ENCODE peak calls at places on chromosomes 1 and 21, in four cellular contexts. One of them, this sample, is unnamed.
A peak's percentile ranks its signal among the peaks of the same experiment; 100 is the strongest.

GRCh38 chr1:63523738-63524137 is 413 bp downstream of the EFCAB7 start:
- DNase-seq in T-helper 2 cell: no peak
- DNase-seq in stromal cell of bone marrow: no peak
- DNase-seq in Peyer's patch: no peak
- DNase-seq in this sample: no peak

GRCh38 chr1:105678334-105678733 is 1378.1 kb upstream of the PRMT6 start:
- DNase-seq in T-helper 2 cell: no peak
- DNase-seq in stromal cell of bone marrow: no peak
- DNase-seq in Peyer's patch: no peak
- DNase-seq in this sample: no peak

GRCh38 chr1:19454265-19455198 is 30.8 kb downstream of the CAPZB start:
- DNase-seq in T-helper 2 cell: no peak
- DNase-seq in stromal cell of bone marrow: no peak
- DNase-seq in Peyer's patch: no peak
- DNase-seq in this sample: no peak

GRCh38 chr21:38306407-38306806 is 49.6 kb downstream of the KCNJ15 start:
- DNase-seq in T-helper 2 cell: no peak
- DNase-seq in stromal cell of bone marrow: peak; percentile 90
- DNase-seq in Peyer's patch: no peak
- DNase-seq in this sample: no peak

GRCh38 chr1:93963585-93963984 is 54.4 kb upstream of the GCLM start:
- DNase-seq in T-helper 2 cell: no peak
- DNase-seq in stromal cell of bone marrow: peak; percentile 28
- DNase-seq in Peyer's patch: no peak
- DNase-seq in this sample: no peak

GRCh38 chr1:206430031-206430983 is 40.0 kb upstream of the IKBKE start:
- DNase-seq in T-helper 2 cell: no peak
- DNase-seq in stromal cell of bone marrow: peak; percentile 66
- DNase-seq in Peyer's patch: no peak
- DNase-seq in this sample: peak; percentile 33

GRCh38 chr1:27257155-27257554 is 22.7 kb downstream of the WDTC1 start:
- DNase-seq in T-helper 2 cell: no peak
- DNase-seq in stromal cell of bone marrow: no peak
- DNase-seq in Peyer's patch: no peak
- DNase-seq in this sample: no peak

GRCh38 chr1:26959722-26960624 is at the start of gene KDF1:
- DNase-seq in T-helper 2 cell: peak; percentile 32
- DNase-seq in stromal cell of bone marrow: no peak
- DNase-seq in Peyer's patch: peak; percentile 59
- DNase-seq in this sample: no peak

GRCh38 chr1:111490220-111490619 is 13.2 kb downstream of the ADORA3 start:
- DNase-seq in T-helper 2 cell: no peak
- DNase-seq in stromal cell of bone marrow: no peak
- DNase-seq in Peyer's patch: no peak
- DNase-seq in this sample: no peak

GRCh38 chr1:201266774-201267173 is 16.5 kb upstream of the PKP1 start:
- DNase-seq in T-helper 2 cell: no peak
- DNase-seq in stromal cell of bone marrow: peak; percentile 75
- DNase-seq in Peyer's patch: no peak
- DNase-seq in this sample: no peak

GRCh38 chr1:209202826-209203439 is 380.6 kb upstream of the CAMK1G start:
- DNase-seq in T-helper 2 cell: no peak
- DNase-seq in stromal cell of bone marrow: peak; percentile 36
- DNase-seq in Peyer's patch: no peak
- DNase-seq in this sample: peak; percentile 25

GRCh38 chr1:223872308-223872878 is 26.6 kb upstream of the TP53BP2 start:
- DNase-seq in T-helper 2 cell: no peak
- DNase-seq in stromal cell of bone marrow: no peak
- DNase-seq in Peyer's patch: no peak
- DNase-seq in this sample: no peak

GRCh38 chr1:32984090-32984828 is 19.6 kb upstream of the RNF19B start:
- DNase-seq in T-helper 2 cell: no peak
- DNase-seq in stromal cell of bone marrow: no peak
- DNase-seq in Peyer's patch: no peak
- DNase-seq in this sample: no peak

GRCh38 chr1:40362699-40363098 is 10.8 kb upstream of the SMAP2 start:
- DNase-seq in T-helper 2 cell: no peak
- DNase-seq in stromal cell of bone marrow: peak; percentile 57
- DNase-seq in Peyer's patch: no peak
- DNase-seq in this sample: no peak

GRCh38 chr1:189775343-189775742 is 702.3 kb downstream of the BRINP3 start:
- DNase-seq in T-helper 2 cell: no peak
- DNase-seq in stromal cell of bone marrow: peak; percentile 2
- DNase-seq in Peyer's patch: no peak
- DNase-seq in this sample: no peak

GRCh38 chr1:227561303-227561702 is 2.1 kb upstream of the ZNF678 start:
- DNase-seq in T-helper 2 cell: no peak
- DNase-seq in stromal cell of bone marrow: no peak
- DNase-seq in Peyer's patch: no peak
- DNase-seq in this sample: no peak

GRCh38 chr1:217982711-217983405 is 302.2 kb upstream of the RRP15 start:
- DNase-seq in T-helper 2 cell: no peak
- DNase-seq in stromal cell of bone marrow: no peak
- DNase-seq in Peyer's patch: no peak
- DNase-seq in this sample: no peak

GRCh38 chr1:25610822-25611630 is 5.6 kb upstream of the MAN1C1 start:
- DNase-seq in T-helper 2 cell: no peak
- DNase-seq in stromal cell of bone marrow: no peak
- DNase-seq in Peyer's patch: no peak
- DNase-seq in this sample: no peak